ENCODE peak calls at places on chromosomes 3 and 15, in six cellular contexts. One of them, this sample, is unnamed.

GRCh38 chr3:23239181-23240068 is 36.3 kb downstream of the UBE2E2 start:
- DNase-seq in HepG2: no peak
- DNase-seq in GM12878: no peak
- DNase-seq in A549: no peak
- DNase-seq in endothelial cell of umbilical vein: no peak
- DNase-seq in K562: no peak
- DNase-seq in this sample: peak; percentile 18

GRCh38 chr3:113018461-113019181 is 27.8 kb downstream of the GTPBP8 start:
- DNase-seq in HepG2: no peak
- DNase-seq in GM12878: no peak
- DNase-seq in A549: no peak
- DNase-seq in endothelial cell of umbilical vein: no peak
- DNase-seq in K562: no peak
- DNase-seq in this sample: peak; percentile 34

GRCh38 chr15:89140595-89140994 is 52.3 kb downstream of the ABHD2 start:
- DNase-seq in HepG2: no peak
- DNase-seq in GM12878: no peak
- DNase-seq in A549: no peak
- DNase-seq in endothelial cell of umbilical vein: no peak
- DNase-seq in K562: no peak
- DNase-seq in this sample: peak; percentile 50

GRCh38 chr3:178320481-178321352 is 215.5 kb upstream of the KCNMB2 start:
- DNase-seq in HepG2: no peak
- DNase-seq in GM12878: no peak
- DNase-seq in A549: no peak
- DNase-seq in endothelial cell of umbilical vein: peak; percentile 82
- DNase-seq in K562: no peak
- DNase-seq in this sample: no peak

GRCh38 chr3:45545476-45545875 is 49.1 kb upstream of the LIMD1 start:
- DNase-seq in HepG2: peak; percentile 75
- DNase-seq in GM12878: no peak
- DNase-seq in A549: no peak
- DNase-seq in endothelial cell of umbilical vein: no peak
- DNase-seq in K562: peak; percentile 77
- DNase-seq in this sample: peak; percentile 32

GRCh38 chr15:41804920-41805666 is 22.8 kb upstream of the JMJD7 start:
- DNase-seq in HepG2: no peak
- DNase-seq in GM12878: no peak
- DNase-seq in A549: no peak
- DNase-seq in endothelial cell of umbilical vein: peak; percentile 71
- DNase-seq in K562: peak; percentile 31
- DNase-seq in this sample: no peak

GRCh38 chr15:47685141-47685870 is 32.0 kb upstream of the SEMA6D start:
- DNase-seq in HepG2: no peak
- DNase-seq in GM12878: no peak
- DNase-seq in A549: no peak
- DNase-seq in endothelial cell of umbilical vein: no peak
- DNase-seq in K562: no peak
- DNase-seq in this sample: no peak

GRCh38 chr3:186236357-186237020 is 125.5 kb downstream of the DGKG start:
- DNase-seq in HepG2: no peak
- DNase-seq in GM12878: no peak
- DNase-seq in A549: no peak
- DNase-seq in endothelial cell of umbilical vein: no peak
- DNase-seq in K562: no peak
- DNase-seq in this sample: no peak

GRCh38 chr3:178719036-178719635 is 182.9 kb downstream of the KCNMB2 start:
- DNase-seq in HepG2: no peak
- DNase-seq in GM12878: no peak
- DNase-seq in A549: no peak
- DNase-seq in endothelial cell of umbilical vein: no peak
- DNase-seq in K562: no peak
- DNase-seq in this sample: no peak

GRCh38 chr3:34957707-34958106 is 681.6 kb upstream of the ARPP21 start:
- DNase-seq in HepG2: no peak
- DNase-seq in GM12878: no peak
- DNase-seq in A549: no peak
- DNase-seq in endothelial cell of umbilical vein: no peak
- DNase-seq in K562: no peak
- DNase-seq in this sample: peak; percentile 19

GRCh38 chr15:94069834-94070233 is 161.5 kb upstream of the MCTP2 start:
- DNase-seq in HepG2: no peak
- DNase-seq in GM12878: no peak
- DNase-seq in A549: no peak
- DNase-seq in endothelial cell of umbilical vein: no peak
- DNase-seq in K562: no peak
- DNase-seq in this sample: no peak

GRCh38 chr15:22918056-22918455 is 62.1 kb downstream of the CYFIP1 start:
- DNase-seq in HepG2: no peak
- DNase-seq in GM12878: no peak
- DNase-seq in A549: no peak
- DNase-seq in endothelial cell of umbilical vein: no peak
- DNase-seq in K562: no peak
- DNase-seq in this sample: peak; percentile 19

GRCh38 chr15:96535148-96535547 is 204.6 kb downstream of the NR2F2 start:
- DNase-seq in HepG2: no peak
- DNase-seq in GM12878: no peak
- DNase-seq in A549: no peak
- DNase-seq in endothelial cell of umbilical vein: no peak
- DNase-seq in K562: no peak
- DNase-seq in this sample: no peak

GRCh38 chr3:135329479-135329878 is 534.4 kb downstream of the EPHB1 start:
- DNase-seq in HepG2: no peak
- DNase-seq in GM12878: no peak
- DNase-seq in A549: no peak
- DNase-seq in endothelial cell of umbilical vein: no peak
- DNase-seq in K562: no peak
- DNase-seq in this sample: peak; percentile 2

GRCh38 chr3:47434849-47435248 is 40.9 kb downstream of the SCAP start:
- DNase-seq in HepG2: no peak
- DNase-seq in GM12878: no peak
- DNase-seq in A549: no peak
- DNase-seq in endothelial cell of umbilical vein: no peak
- DNase-seq in K562: no peak
- DNase-seq in this sample: no peak

GRCh38 chr3:57756528-57757401 is 656 bp downstream of the SLMAP start:
- DNase-seq in HepG2: peak; percentile 40
- DNase-seq in GM12878: no peak
- DNase-seq in A549: peak; percentile 30
- DNase-seq in endothelial cell of umbilical vein: peak; percentile 56
- DNase-seq in K562: peak; percentile 55
- DNase-seq in this sample: peak; percentile 74

GRCh38 chr15:59074607-59075006 is 30.3 kb upstream of the CCNB2 start:
- DNase-seq in HepG2: no peak
- DNase-seq in GM12878: peak; percentile 5
- DNase-seq in A549: no peak
- DNase-seq in endothelial cell of umbilical vein: no peak
- DNase-seq in K562: no peak
- DNase-seq in this sample: no peak

GRCh38 chr3:114848643-114849350 is 298.3 kb downstream of the ZBTB20 start:
- DNase-seq in HepG2: no peak
- DNase-seq in GM12878: no peak
- DNase-seq in A549: no peak
- DNase-seq in endothelial cell of umbilical vein: no peak
- DNase-seq in K562: no peak
- DNase-seq in this sample: no peak

GRCh38 chr3:48222616-48223513 is at the start of gene CAMP:
- DNase-seq in HepG2: peak; percentile 70
- DNase-seq in GM12878: peak; percentile 84
- DNase-seq in A549: no peak
- DNase-seq in endothelial cell of umbilical vein: no peak
- DNase-seq in K562: no peak
- DNase-seq in this sample: peak; percentile 98

GRCh38 chr15:88246081-88246480 is 10.5 kb downstream of the NTRK3 start:
- DNase-seq in HepG2: no peak
- DNase-seq in GM12878: no peak
- DNase-seq in A549: no peak
- DNase-seq in endothelial cell of umbilical vein: no peak
- DNase-seq in K562: no peak
- DNase-seq in this sample: no peak

GRCh38 chr3:104133630-104134029 is 1233.1 kb upstream of the ALCAM start:
- DNase-seq in HepG2: no peak
- DNase-seq in GM12878: no peak
- DNase-seq in A549: no peak
- DNase-seq in endothelial cell of umbilical vein: no peak
- DNase-seq in K562: no peak
- DNase-seq in this sample: no peak

GRCh38 chr3:12370758-12371157 is 81.9 kb downstream of the PPARG start:
- DNase-seq in HepG2: peak; percentile 37
- DNase-seq in GM12878: no peak
- DNase-seq in A549: peak; percentile 23
- DNase-seq in endothelial cell of umbilical vein: peak; percentile 14
- DNase-seq in K562: no peak
- DNase-seq in this sample: peak; percentile 7

GRCh38 chr3:12371525-12372140 is 82.8 kb downstream of the PPARG start:
- DNase-seq in HepG2: no peak
- DNase-seq in GM12878: no peak
- DNase-seq in A549: no peak
- DNase-seq in endothelial cell of umbilical vein: no peak
- DNase-seq in K562: no peak
- DNase-seq in this sample: no peak

GRCh38 chr3:12369598-12369997 is 80.7 kb downstream of the PPARG start:
- DNase-seq in HepG2: no peak
- DNase-seq in GM12878: no peak
- DNase-seq in A549: no peak
- DNase-seq in endothelial cell of umbilical vein: no peak
- DNase-seq in K562: no peak
- DNase-seq in this sample: no peak

GRCh38 chr3:12375572-12375971 is 86.7 kb downstream of the PPARG start:
- DNase-seq in HepG2: no peak
- DNase-seq in GM12878: no peak
- DNase-seq in A549: no peak
- DNase-seq in endothelial cell of umbilical vein: no peak
- DNase-seq in K562: no peak
- DNase-seq in this sample: no peak

GRCh38 chr3:12372762-12373280 is 84.0 kb downstream of the PPARG start:
- DNase-seq in HepG2: no peak
- DNase-seq in GM12878: no peak
- DNase-seq in A549: no peak
- DNase-seq in endothelial cell of umbilical vein: no peak
- DNase-seq in K562: no peak
- DNase-seq in this sample: no peak
- TF ChIP-seq MAX in HepG2: no peak
- TF ChIP-seq MAX in GM12878: no peak
- TF ChIP-seq MAX in A549: no peak
- TF ChIP-seq MAX in endothelial cell of umbilical vein: no peak
- TF ChIP-seq MAX in K562: no peak
- TF ChIP-seq MAX in this sample: no peak

DNA sequence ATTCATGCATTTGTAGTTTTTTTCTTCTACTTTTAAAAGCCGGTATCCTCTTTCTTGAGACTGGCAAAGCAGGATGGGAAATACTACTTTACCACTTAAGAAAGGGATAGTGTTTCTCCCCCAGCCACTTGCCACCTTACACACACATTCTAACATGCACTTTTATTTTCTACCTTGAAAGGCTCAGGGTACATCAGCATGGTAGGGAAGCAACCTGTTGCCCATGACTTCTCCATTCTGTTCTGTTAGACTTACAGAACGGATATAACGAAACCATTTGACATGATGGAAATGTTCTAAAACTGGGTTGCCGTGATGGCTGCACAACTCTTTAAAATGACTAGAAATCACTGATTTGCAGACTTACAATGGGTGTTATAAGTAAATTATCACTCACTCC is 405.5 kb downstream of the SHQ1 start:
- DNase-seq in HepG2: no peak
- DNase-seq in GM12878: no peak
- DNase-seq in A549: no peak
- DNase-seq in endothelial cell of umbilical vein: no peak
- DNase-seq in K562: no peak
- DNase-seq in this sample: no peak
- H3K4me3 ChIP-seq in HepG2: no peak overlapping the region
- H3K4me3 ChIP-seq in GM12878: peak overlapping the region; percentile 17
- H3K4me3 ChIP-seq in A549: no peak overlapping the region
- H3K4me3 ChIP-seq in endothelial cell of umbilical vein: no peak overlapping the region
- H3K4me3 ChIP-seq in K562: peak overlapping the region; percentile 69
- H3K4me3 ChIP-seq in this sample: no peak overlapping the region

GRCh38 chr3:150070271-150070670 is 99.6 kb upstream of the PFN2 start:
- DNase-seq in HepG2: no peak
- DNase-seq in GM12878: no peak
- DNase-seq in A549: no peak
- DNase-seq in endothelial cell of umbilical vein: no peak
- DNase-seq in K562: no peak
- DNase-seq in this sample: no peak

GRCh38 chr3:150069633-150070032 is 98.9 kb upstream of the PFN2 start:
- DNase-seq in HepG2: no peak
- DNase-seq in GM12878: no peak
- DNase-seq in A549: no peak
- DNase-seq in endothelial cell of umbilical vein: no peak
- DNase-seq in K562: no peak
- DNase-seq in this sample: no peak

GRCh38 chr3:150069158-150069536 is 98.5 kb upstream of the PFN2 start:
- DNase-seq in HepG2: no peak
- DNase-seq in GM12878: no peak
- DNase-seq in A549: no peak
- DNase-seq in endothelial cell of umbilical vein: no peak
- DNase-seq in K562: no peak
- DNase-seq in this sample: no peak

GRCh38 chr3:150067561-150067960 is 96.9 kb upstream of the PFN2 start:
- DNase-seq in HepG2: no peak
- DNase-seq in GM12878: no peak
- DNase-seq in A549: no peak
- DNase-seq in endothelial cell of umbilical vein: no peak
- DNase-seq in K562: no peak
- DNase-seq in this sample: no peak

GRCh38 chr3:150068440-150069157 is 97.9 kb upstream of the PFN2 start:
- DNase-seq in HepG2: no peak
- DNase-seq in GM12878: no peak
- DNase-seq in A549: no peak
- DNase-seq in endothelial cell of umbilical vein: no peak
- DNase-seq in K562: no peak
- DNase-seq in this sample: no peak
- TF ChIP-seq MYC in HepG2: no peak
- TF ChIP-seq MYC in GM12878: no peak
- TF ChIP-seq MYC in A549: no peak
- TF ChIP-seq MYC in endothelial cell of umbilical vein: no peak
- TF ChIP-seq MYC in K562: no peak
- TF ChIP-seq MYC in this sample: no peak

GRCh38 chr3:50676031-50676705 is 1.4 kb downstream of the DOCK3 start:
- DNase-seq in HepG2: no peak
- DNase-seq in GM12878: no peak
- DNase-seq in A549: no peak
- DNase-seq in endothelial cell of umbilical vein: no peak
- DNase-seq in K562: no peak
- DNase-seq in this sample: no peak

GRCh38 chr3:50675179-50676030 is 678 bp downstream of the DOCK3 start:
- DNase-seq in HepG2: no peak
- DNase-seq in GM12878: no peak
- DNase-seq in A549: no peak
- DNase-seq in endothelial cell of umbilical vein: no peak
- DNase-seq in K562: peak; percentile 39
- DNase-seq in this sample: peak; percentile 20

GRCh38 chr3:50673937-50674336 is 790 bp upstream of the DOCK3 start:
- DNase-seq in HepG2: no peak
- DNase-seq in GM12878: no peak
- DNase-seq in A549: no peak
- DNase-seq in endothelial cell of umbilical vein: no peak
- DNase-seq in K562: no peak
- DNase-seq in this sample: peak; percentile 31

GRCh38 chr3:50672656-50673055 is 2.1 kb upstream of the DOCK3 start:
- DNase-seq in HepG2: no peak
- DNase-seq in GM12878: no peak
- DNase-seq in A549: no peak
- DNase-seq in endothelial cell of umbilical vein: no peak
- DNase-seq in K562: no peak
- DNase-seq in this sample: no peak

GRCh38 chr3:50674349-50675178 is at the start of gene DOCK3:
- DNase-seq in HepG2: no peak
- DNase-seq in GM12878: no peak
- DNase-seq in A549: peak; percentile 43
- DNase-seq in endothelial cell of umbilical vein: peak; percentile 59
- DNase-seq in K562: peak; percentile 77
- DNase-seq in this sample: peak; percentile 20
- TF ChIP-seq MAX in HepG2: no peak
- TF ChIP-seq MAX in GM12878: no peak
- TF ChIP-seq MAX in A549: peak; percentile 29
- TF ChIP-seq MAX in endothelial cell of umbilical vein: no peak
- TF ChIP-seq MAX in K562: no peak
- TF ChIP-seq MAX in this sample: no peak

This sample was measured in NB4.